ENCODE peak calls at places on chromosome 21, in six cellular contexts. T is NB4, O is tibial nerve, P is IMR-90, D is A549, G is ovary. Z is an unnamed sample.

GRCh38 chr21:15057290-15057689 is 7.5 kb downstream of the NRIP1 start:
- DNase-seq in T (no peak), O (no peak), P (no peak), D (no peak), G (no peak), Z (no peak)

GRCh38 chr21:31725202-31725840 is 6.6 kb downstream of the SCAF4 start:
- DNase-seq in T (no peak), O (no peak), P (no peak), D (no peak), G (no peak), Z (no peak)

GRCh38 chr21:32585042-32585710 is at the start of gene TCP10L:
- DNase-seq in T (no peak), O (no peak), P (no peak), D (no peak), G (no peak), Z (no peak)

GRCh38 chr21:18244721-18245486 is at the start of gene CHODL:
- DNase-seq in T (no peak), O (no peak), P (no peak), D (no peak), G (no peak), Z (no peak)

GRCh38 chr21:40575983-40576382 is 271.0 kb downstream of the DSCAM start:
- DNase-seq in T (no peak), O (no peak), P (no peak), D (no peak), G (no peak), Z (no peak)

GRCh38 chr21:14945176-14945575 is 119.6 kb downstream of the NRIP1 start:
- DNase-seq in T (no peak), O (no peak), P (no peak), D (no peak), G (no peak), Z (no peak)

GRCh38 chr21:30349572-30349971 is 1.2 kb upstream of the KRTAP23-1 start:
- DNase-seq in T (no peak), O (no peak), P (no peak), D (no peak), G (no peak), Z (no peak)

GRCh38 chr21:31173881-31174555 is 135.7 kb upstream of the KRTAP19-8 start:
- DNase-seq in T (no peak), O (no peak), P (no peak), D (no peak), G (no peak), Z (no peak)

GRCh38 chr21:15197696-15198095 is 132.9 kb upstream of the NRIP1 start:
- DNase-seq in T (no peak), O (no peak), P (no peak), D (no peak), G (no peak), Z (no peak)

GRCh38 chr21:31531967-31532366 is 127.5 kb upstream of the SOD1 start:
- DNase-seq in T (no peak), O (no peak), P (no peak), D (no peak), G (no peak), Z (no peak)

GRCh38 chr21:41523175-41523574 is 15.2 kb upstream of the TMPRSS2 start:
- DNase-seq in T (no peak), O (no peak), P (no peak), D (no peak), G (no peak), Z (no peak)

GRCh38 chr21:14762734-14763694 is 216.9 kb upstream of the SAMSN1 start:
- DNase-seq in T (peak), O (no peak), P (no peak), D (no peak), G (no peak), Z (no peak)

GRCh38 chr21:26169611-26170470 is 729 bp downstream of the APP start:
- DNase-seq in T (no peak), O (peak), P (peak), D (peak), G (peak), Z (peak)
- TF ChIP-seq POLR2A in T (no peak), O (no peak), P (no peak), D (no peak), G (peak), Z (no peak)

GRCh38 chr21:37073417-37074194 is 552 bp downstream of the TTC3 start:
- DNase-seq in T (peak), O (no peak), P (peak), D (no peak), G (peak), Z (no peak)
- TF ChIP-seq POLR2A in T (no peak), O (no peak), P (peak), D (no peak), G (no peak), Z (no peak)

GRCh38 chr21:43819511-43820405 is 30.4 kb downstream of the RRP1 start:
- DNase-seq in T (no peak), O (no peak), P (no peak), D (no peak), G (no peak), Z (no peak)
- TF ChIP-seq POLR2A in T (no peak), O (no peak), P (no peak), D (no peak), G (no peak), Z (no peak)

GRCh38 chr21:42732033-42732410 is 78.6 kb downstream of the PDE9A start:
- DNase-seq in T (no peak), O (no peak), P (no peak), D (no peak), G (no peak), Z (no peak)
- TF ChIP-seq POLR2A in T (no peak), O (no peak), P (no peak), D (no peak), G (no peak), Z (no peak)

GRCh38 chr21:46080171-46081021 is 17.5 kb upstream of the COL6A2 start:
- DNase-seq in T (no peak), O (no peak), P (no peak), D (no peak), G (peak), Z (no peak)

GRCh38 chr21:46078984-46079356 is 18.9 kb upstream of the COL6A2 start:
- DNase-seq in T (no peak), O (no peak), P (no peak), D (no peak), G (peak), Z (no peak)

GRCh38 chr21:46078322-46078981 is 19.5 kb upstream of the COL6A2 start:
- DNase-seq in T (no peak), O (no peak), P (no peak), D (no peak), G (peak), Z (no peak)

GRCh38 chr21:46079357-46080170 is 18.3 kb upstream of the COL6A2 start:
- DNase-seq in T (peak), O (no peak), P (peak), D (no peak), G (no peak), Z (no peak)

GRCh38 chr21:46077674-46078101 is 20.2 kb upstream of the COL6A2 start:
- DNase-seq in T (no peak), O (no peak), P (no peak), D (no peak), G (peak), Z (no peak)
- TF ChIP-seq POLR2A in T (no peak), O (no peak), P (no peak), D (no peak), G (no peak), Z (no peak)

GRCh38 chr21:38220270-38220737 is 36.5 kb upstream of the KCNJ15 start:
- DNase-seq in T (no peak), O (no peak), P (no peak), D (no peak), G (no peak), Z (no peak)
- TF ChIP-seq POLR2A in T (no peak), O (no peak), P (no peak), D (no peak), G (no peak), Z (no peak)

GRCh38 chr21:44327603-44327974 is 11.6 kb downstream of the CFAP410 start:
- DNase-seq in T (peak), O (no peak), P (no peak), D (no peak), G (no peak), Z (no peak)

GRCh38 chr21:44329971-44330681 is 9.1 kb downstream of the CFAP410 start:
- DNase-seq in T (no peak), O (no peak), P (no peak), D (no peak), G (no peak), Z (no peak)

GRCh38 chr21:44328242-44328895 is 10.8 kb downstream of the CFAP410 start:
- DNase-seq in T (no peak), O (no peak), P (no peak), D (no peak), G (no peak), Z (no peak)

GRCh38 chr21:44330698-44331097 is 8.5 kb downstream of the CFAP410 start:
- DNase-seq in T (no peak), O (no peak), P (no peak), D (no peak), G (no peak), Z (no peak)

DNA sequence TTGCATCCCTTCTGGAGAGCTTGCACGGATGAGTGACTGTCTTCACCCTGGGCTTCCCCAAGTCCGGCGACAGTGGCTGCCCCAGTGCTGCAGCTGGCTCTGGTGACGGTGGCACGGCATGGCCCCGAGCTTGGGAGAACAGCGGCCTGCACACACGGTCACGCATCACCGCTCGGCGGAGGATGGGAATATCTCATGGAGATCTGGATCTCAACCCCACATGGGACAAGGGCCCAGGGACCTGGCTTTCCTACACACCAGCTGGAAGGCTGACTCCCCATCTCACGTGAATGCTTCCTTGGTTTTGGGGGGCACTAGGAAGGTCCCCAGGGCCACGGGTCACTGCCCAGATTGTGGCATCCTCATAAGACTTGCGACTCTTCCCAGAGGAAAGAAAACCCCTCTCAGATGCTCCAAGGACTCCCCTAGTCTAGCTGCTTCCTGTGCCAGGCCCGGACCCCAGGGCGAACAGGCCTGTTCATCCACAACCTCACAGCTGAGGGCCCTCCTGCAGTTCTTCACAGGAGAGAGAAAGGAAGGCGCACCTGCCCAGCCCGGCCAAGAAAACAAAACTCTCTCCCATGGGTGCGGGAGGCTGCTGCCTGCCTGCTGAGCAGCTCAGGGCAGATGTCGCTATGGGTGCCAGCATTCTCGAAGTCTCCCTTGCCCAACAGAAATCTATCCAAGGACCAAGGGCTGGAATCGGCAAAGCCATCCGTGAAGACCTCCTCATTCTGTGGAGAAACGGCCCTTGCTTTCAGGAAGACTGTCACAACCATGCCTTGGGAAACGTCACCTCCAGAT is 9.9 kb downstream of the CFAP410 start:
- DNase-seq in T (no peak), O (no peak), P (no peak), D (no peak), G (no peak), Z (no peak)
- TF ChIP-seq POLR2A in T (no peak), O (no peak), P (no peak), D (no peak), G (no peak), Z (no peak)

Z was measured in GM12892.